ENCODE peak calls at places on chromosomes 7 and 10, in four cellular contexts. One of them, this sample, is unnamed.

GRCh38 chr10:43250925-43251663 is 15.8 kb downstream of the RASGEF1A start:
- DNase-seq in GM23338: no peak
- DNase-seq in psoas muscle: peak; percentile 34
- DNase-seq in tibial artery: peak; percentile 15
- DNase-seq in this sample: no peak

GRCh38 chr10:122054046-122055025 is 65.4 kb downstream of the TACC2 start:
- DNase-seq in GM23338: peak; percentile 83
- DNase-seq in psoas muscle: peak; percentile 83
- DNase-seq in tibial artery: peak; percentile 59
- DNase-seq in this sample: no peak

GRCh38 chr7:142485617-142486226 is 227.9 kb upstream of the PRSS58 start:
- DNase-seq in GM23338: peak; percentile 58
- DNase-seq in psoas muscle: no peak
- DNase-seq in tibial artery: no peak
- DNase-seq in this sample: no peak

GRCh38 chr10:122294511-122295422 is 23.7 kb downstream of the BTBD16 start:
- DNase-seq in GM23338: no peak
- DNase-seq in psoas muscle: no peak
- DNase-seq in tibial artery: no peak
- DNase-seq in this sample: no peak

GRCh38 chr10:118698421-118698820 is 56.3 kb downstream of the CACUL1 start:
- DNase-seq in GM23338: no peak
- DNase-seq in psoas muscle: no peak
- DNase-seq in tibial artery: no peak
- DNase-seq in this sample: no peak

GRCh38 chr10:7705341-7705740 is 2.2 kb downstream of the ITIH2 start:
- DNase-seq in GM23338: no peak
- DNase-seq in psoas muscle: no peak
- DNase-seq in tibial artery: no peak
- DNase-seq in this sample: no peak

GRCh38 chr10:93667795-93668194 is 34.6 kb downstream of the FRA10AC1 start:
- DNase-seq in GM23338: no peak
- DNase-seq in psoas muscle: no peak
- DNase-seq in tibial artery: no peak
- DNase-seq in this sample: no peak

GRCh38 chr7:130695840-130696239 is 9.5 kb upstream of the TSGA13 start:
- DNase-seq in GM23338: peak; percentile 80
- DNase-seq in psoas muscle: no peak
- DNase-seq in tibial artery: no peak
- DNase-seq in this sample: no peak

GRCh38 chr7:158074896-158075632 is 512.6 kb downstream of the PTPRN2 start:
- DNase-seq in GM23338: no peak
- DNase-seq in psoas muscle: no peak
- DNase-seq in tibial artery: no peak
- DNase-seq in this sample: no peak

GRCh38 chr10:116316533-116316932 is 7.7 kb upstream of the CCDC172 start:
- DNase-seq in GM23338: no peak
- DNase-seq in psoas muscle: no peak
- DNase-seq in tibial artery: no peak
- DNase-seq in this sample: no peak

GRCh38 chr10:51960494-51960895 is 261.1 kb upstream of the CSTF2T start:
- DNase-seq in GM23338: peak; percentile 81
- DNase-seq in psoas muscle: no peak
- DNase-seq in tibial artery: no peak
- DNase-seq in this sample: no peak

GRCh38 chr10:76647276-76647675 is 990.3 kb downstream of the KCNMA1 start:
- DNase-seq in GM23338: no peak
- DNase-seq in psoas muscle: no peak
- DNase-seq in tibial artery: no peak
- DNase-seq in this sample: no peak

GRCh38 chr10:33136781-33137180 is 178.8 kb upstream of the ITGB1 start:
- DNase-seq in GM23338: no peak
- DNase-seq in psoas muscle: no peak
- DNase-seq in tibial artery: no peak
- DNase-seq in this sample: no peak

GRCh38 chr7:39589323-39590111 is 23.3 kb downstream of the YAE1 start:
- DNase-seq in GM23338: peak; percentile 78
- DNase-seq in psoas muscle: no peak
- DNase-seq in tibial artery: no peak
- DNase-seq in this sample: no peak

GRCh38 chr10:17644485-17644964 is 574 bp downstream of the STAM start:
- DNase-seq in GM23338: peak; percentile 23
- DNase-seq in psoas muscle: no peak
- DNase-seq in tibial artery: no peak
- DNase-seq in this sample: no peak

GRCh38 chr7:27187702-27188665 is 3.0 kb upstream of the HOXA11 start:
- DNase-seq in GM23338: peak; percentile 72
- DNase-seq in psoas muscle: peak; percentile 46
- DNase-seq in tibial artery: peak; percentile 20
- DNase-seq in this sample: no peak

GRCh38 chr7:116327751-116328150 is 117.4 kb downstream of the TES start:
- DNase-seq in GM23338: no peak
- DNase-seq in psoas muscle: no peak
- DNase-seq in tibial artery: no peak
- DNase-seq in this sample: no peak

GRCh38 chr7:78074713-78075112 is 276.1 kb downstream of the PHTF2 start:
- DNase-seq in GM23338: no peak
- DNase-seq in psoas muscle: no peak
- DNase-seq in tibial artery: no peak
- DNase-seq in this sample: no peak

GRCh38 chr7:78071821-78072590 is 273.4 kb downstream of the PHTF2 start:
- DNase-seq in GM23338: no peak
- DNase-seq in psoas muscle: no peak
- DNase-seq in tibial artery: no peak
- DNase-seq in this sample: no peak

GRCh38 chr7:78073470-78074382 is 275.2 kb downstream of the PHTF2 start:
- DNase-seq in GM23338: peak; percentile 56
- DNase-seq in psoas muscle: no peak
- DNase-seq in tibial artery: no peak
- DNase-seq in this sample: no peak
- H3K4me3 ChIP-seq in GM23338: peak overlapping the region; percentile 14
- H3K4me3 ChIP-seq in psoas muscle: no peak overlapping the region
- H3K4me3 ChIP-seq in tibial artery: no peak overlapping the region
- H3K4me3 ChIP-seq in this sample: no peak overlapping the region

GRCh38 chr10:88117227-88117626 is 253.8 kb downstream of the PTEN start:
- DNase-seq in GM23338: no peak
- DNase-seq in psoas muscle: no peak
- DNase-seq in tibial artery: no peak
- DNase-seq in this sample: no peak

GRCh38 chr10:88120075-88120474 is 256.6 kb downstream of the PTEN start:
- DNase-seq in GM23338: no peak
- DNase-seq in psoas muscle: no peak
- DNase-seq in tibial artery: no peak
- DNase-seq in this sample: no peak

GRCh38 chr10:88116491-88116890 is 253.1 kb downstream of the PTEN start:
- DNase-seq in GM23338: no peak
- DNase-seq in psoas muscle: no peak
- DNase-seq in tibial artery: no peak
- DNase-seq in this sample: no peak

GRCh38 chr10:88118769-88119559 is 255.5 kb downstream of the PTEN start:
- DNase-seq in GM23338: no peak
- DNase-seq in psoas muscle: no peak
- DNase-seq in tibial artery: no peak
- DNase-seq in this sample: no peak

GRCh38 chr10:88117869-88118632 is 254.6 kb downstream of the PTEN start:
- DNase-seq in GM23338: peak; percentile 53
- DNase-seq in psoas muscle: no peak
- DNase-seq in tibial artery: no peak
- DNase-seq in this sample: no peak
- TF ChIP-seq CTCF in GM23338: peak; percentile 52
- TF ChIP-seq CTCF in psoas muscle: peak; percentile 9
- TF ChIP-seq CTCF in tibial artery: no peak
- TF ChIP-seq CTCF in this sample: no peak

GRCh38 chr10:5545426-5545777 is 20.6 kb downstream of the CALML3 start:
- DNase-seq in GM23338: no peak
- DNase-seq in psoas muscle: no peak
- DNase-seq in tibial artery: no peak
- DNase-seq in this sample: no peak

GRCh38 chr10:5545778-5546710 is 21.3 kb downstream of the CALML3 start:
- DNase-seq in GM23338: no peak
- DNase-seq in psoas muscle: peak; percentile 76
- DNase-seq in tibial artery: peak; percentile 83
- DNase-seq in this sample: no peak

GRCh38 chr10:5547934-5548660 is 23.3 kb downstream of the CALML3 start:
- DNase-seq in GM23338: no peak
- DNase-seq in psoas muscle: peak; percentile 42
- DNase-seq in tibial artery: no peak
- DNase-seq in this sample: no peak

GRCh38 chr10:5547684-5547933 is 22.8 kb downstream of the CALML3 start:
- DNase-seq in GM23338: no peak
- DNase-seq in psoas muscle: no peak
- DNase-seq in tibial artery: no peak
- DNase-seq in this sample: no peak

GRCh38 chr10:5546891-5547683 is 22.3 kb downstream of the CALML3 start:
- DNase-seq in GM23338: no peak
- DNase-seq in psoas muscle: no peak
- DNase-seq in tibial artery: peak; percentile 23
- DNase-seq in this sample: no peak
- H3K4me1 ChIP-seq in GM23338: no peaks in the 10 kb centered on the region
- H3K4me1 ChIP-seq in psoas muscle: peaks cover 4% of the 10 kb centered on the region
- H3K4me1 ChIP-seq in tibial artery: peaks cover 6% of the 10 kb centered on the region
- H3K4me1 ChIP-seq in this sample: peaks cover 42% of the 10 kb centered on the region

GRCh38 chr7:151023211-151023610 is 1.1 kb downstream of the ATG9B start:
- DNase-seq in GM23338: no peak
- DNase-seq in psoas muscle: no peak
- DNase-seq in tibial artery: no peak
- DNase-seq in this sample: no peak

GRCh38 chr7:151028948-151029501 is 775 bp downstream of the ABCB8 start:
- DNase-seq in GM23338: no peak
- DNase-seq in psoas muscle: no peak
- DNase-seq in tibial artery: no peak
- DNase-seq in this sample: no peak

GRCh38 chr7:151024435-151025056 is at the start of gene ATG9B:
- DNase-seq in GM23338: no peak
- DNase-seq in psoas muscle: no peak
- DNase-seq in tibial artery: no peak
- DNase-seq in this sample: no peak

GRCh38 chr7:151028131-151028947 is at the start of gene ABCB8:
- DNase-seq in GM23338: peak; percentile 98
- DNase-seq in psoas muscle: peak; percentile 98
- DNase-seq in tibial artery: peak; percentile 99
- DNase-seq in this sample: peak; percentile 98

GRCh38 chr7:151025924-151026671 is 1.8 kb upstream of the ATG9B start:
- DNase-seq in GM23338: no peak
- DNase-seq in psoas muscle: no peak
- DNase-seq in tibial artery: no peak
- DNase-seq in this sample: no peak
- H3K4me3 ChIP-seq in GM23338: no peak overlapping the region
- H3K4me3 ChIP-seq in psoas muscle: no peak overlapping the region
- H3K4me3 ChIP-seq in tibial artery: no peak overlapping the region
- H3K4me3 ChIP-seq in this sample: no peak overlapping the region

GRCh38 chr10:520402-520787 is 169.1 kb downstream of the DIP2C start:
- DNase-seq in GM23338: no peak
- DNase-seq in psoas muscle: no peak
- DNase-seq in tibial artery: no peak
- DNase-seq in this sample: no peak
- TF ChIP-seq CTCF in GM23338: no peak
- TF ChIP-seq CTCF in psoas muscle: no peak
- TF ChIP-seq CTCF in tibial artery: no peak
- TF ChIP-seq CTCF in this sample: no peak

GRCh38 chr7:106278695-106279094 is 6.1 kb downstream of the NAMPT start:
- DNase-seq in GM23338: no peak
- DNase-seq in psoas muscle: no peak
- DNase-seq in tibial artery: no peak
- DNase-seq in this sample: no peak
- H3K4me1 ChIP-seq in GM23338: peaks cover 31% of the 10 kb centered on the region
- H3K4me1 ChIP-seq in psoas muscle: peaks cover 54% of the 10 kb centered on the region
- H3K4me1 ChIP-seq in tibial artery: no peaks in the 10 kb centered on the region
- H3K4me1 ChIP-seq in this sample: peaks cover 28% of the 10 kb centered on the region

GRCh38 chr7:1538544-1539345 is 8.2 kb downstream of the MAFK start:
- DNase-seq in GM23338: no peak
- DNase-seq in psoas muscle: peak; percentile 62
- DNase-seq in tibial artery: no peak
- DNase-seq in this sample: no peak
- H3K4me3 ChIP-seq in GM23338: no peak overlapping the region
- H3K4me3 ChIP-seq in psoas muscle: peak overlapping the region; percentile 70
- H3K4me3 ChIP-seq in tibial artery: peak overlapping the region; percentile 76
- H3K4me3 ChIP-seq in this sample: peak overlapping the region; percentile 78

GRCh38 chr7:134878731-134879295 is 99.4 kb downstream of the CALD1 start:
- DNase-seq in GM23338: no peak
- DNase-seq in psoas muscle: no peak
- DNase-seq in tibial artery: no peak
- DNase-seq in this sample: no peak
- TF ChIP-seq CTCF in GM23338: no peak
- TF ChIP-seq CTCF in psoas muscle: no peak
- TF ChIP-seq CTCF in tibial artery: no peak
- TF ChIP-seq CTCF in this sample: no peak

GRCh38 chr10:114504769-114505579 is 100.7 kb upstream of the AFAP1L2 start:
- DNase-seq in GM23338: peak; percentile 36
- DNase-seq in psoas muscle: no peak
- DNase-seq in tibial artery: peak; percentile 78
- DNase-seq in this sample: peak; percentile 23
- H3K4me1 ChIP-seq in GM23338: peaks cover 11% of the 10 kb centered on the region
- H3K4me1 ChIP-seq in psoas muscle: no peaks in the 10 kb centered on the region
- H3K4me1 ChIP-seq in tibial artery: no peaks in the 10 kb centered on the region
- H3K4me1 ChIP-seq in this sample: peaks cover 34% of the 10 kb centered on the region